ENCODE peak calls at places on chromosomes 13 and 19, in nine cellular contexts. D is ovary, A is AG20443, J is kidney tubule cell, U is Right ventricle myocardium superior, O is fibroblast of pulmonary artery, L is nucleus accumbens, T is B cell, X is substantia nigra. S is an unnamed sample.

GRCh38 chr13:93614776-93615175 is 388.2 kb downstream of the GPC6 start:
- DNase-seq in D (no peak), A (no peak), J (no peak), U (no peak), O (no peak), L (no peak), T (no peak), X (no peak), S (no peak)

GRCh38 chr19:10780368-10780767 is 55.6 kb downstream of the TMED1 start:
- DNase-seq in D (no peak), A (no peak), J (no peak), U (peak), O (peak), L (peak), T (no peak), X (no peak), S (peak)

GRCh38 chr19:50812474-50812873 is 11.1 kb downstream of the KLK1 start:
- DNase-seq in D (no peak), A (no peak), J (no peak), U (no peak), O (no peak), L (no peak), T (no peak), X (no peak), S (no peak)

GRCh38 chr19:50328257-50329145 is 676 bp downstream of the KCNC3 start:
- DNase-seq in D (no peak), A (no peak), J (no peak), U (no peak), O (no peak), L (no peak), T (peak), X (no peak), S (no peak)

GRCh38 chr13:106534844-106535551 is 464 bp downstream of the EFNB2 start:
- DNase-seq in D (peak), A (peak), J (peak), U (no peak), O (peak), L (no peak), T (peak), X (no peak), S (peak)

GRCh38 chr13:65342938-65343337 is 1887.2 kb downstream of the PCDH9 start:
- DNase-seq in D (no peak), A (no peak), J (no peak), U (no peak), O (peak), L (no peak), T (no peak), X (no peak), S (no peak)

GRCh38 chr13:50892162-50892944 is 17.2 kb upstream of the RNASEH2B start:
- DNase-seq in D (no peak), A (no peak), J (no peak), U (no peak), O (no peak), L (no peak), T (peak), X (no peak), S (no peak)

GRCh38 chr19:41144403-41144802 is 30.2 kb downstream of the CYP2F1 start:
- DNase-seq in D (peak), A (peak), J (peak), U (peak), O (peak), L (peak), T (peak), X (no peak), S (peak)

GRCh38 chr19:51365211-51366049 is 758 bp downstream of the ETFB start:
- DNase-seq in D (no peak), A (peak), J (peak), U (peak), O (peak), L (no peak), T (no peak), X (no peak), S (peak)

GRCh38 chr13:79741006-79741405 is 260.1 kb downstream of the NDFIP2 start:
- DNase-seq in D (peak), A (peak), J (peak), U (no peak), O (peak), L (no peak), T (no peak), X (no peak), S (peak)

GRCh38 chr13:44380404-44381165 is 7.0 kb downstream of the SERP2 start:
- DNase-seq in D (no peak), A (peak), J (no peak), U (no peak), O (no peak), L (no peak), T (no peak), X (no peak), S (peak)

GRCh38 chr13:40187836-40188591 is 478.4 kb downstream of the FOXO1 start:
- DNase-seq in D (no peak), A (peak), J (no peak), U (no peak), O (no peak), L (no peak), T (no peak), X (no peak), S (no peak)

GRCh38 chr13:73741111-73741510 is 393.1 kb downstream of the KLF12 start:
- DNase-seq in D (no peak), A (peak), J (no peak), U (no peak), O (peak), L (no peak), T (no peak), X (no peak), S (peak)

GRCh38 chr13:76647550-76647949 is 238.7 kb downstream of the KCTD12 start:
- DNase-seq in D (no peak), A (peak), J (peak), U (no peak), O (no peak), L (no peak), T (no peak), X (no peak), S (no peak)

GRCh38 chr13:48233886-48234488 is 981 bp downstream of the ITM2B start:
- DNase-seq in D (peak), A (no peak), J (peak), U (no peak), O (peak), L (no peak), T (no peak), X (no peak), S (peak)